ENCODE peak calls at places on chromosomes 5 and 9, in nine cellular contexts. I is NCI-H2107, Y is tibial artery, N is amygdala, J is A549, G is dorsolateral prefrontal cortex, Q is ovary, S is mucosa of descending colon, O is glomerular endothelial cell. R is an unnamed sample.
A peak's percentile ranks its signal among the peaks of the same experiment; 100 is the strongest.

GRCh38 chr9:94160594-94161501 is 76.6 kb downstream of the PTPDC1 start:
- DNase-seq in I (no peak), Y (no peak), N (no peak), J (peak; percentile 39), G (no peak), Q (no peak), S (no peak), O (no peak), R (no peak)

GRCh38 chr9:87556039-87556438 is 58.4 kb downstream of the DAPK1 start:
- DNase-seq in I (no peak), Y (no peak), N (no peak), J (no peak), G (no peak), Q (no peak), S (no peak), O (no peak), R (no peak)

GRCh38 chr5:39314591-39314990 is 49.7 kb downstream of the C9 start:
- DNase-seq in I (no peak), Y (no peak), N (no peak), J (peak; percentile 5), G (no peak), Q (no peak), S (no peak), O (no peak), R (no peak)

GRCh38 chr5:149133795-149134777 is 7.2 kb upstream of the ABLIM3 start:
- DNase-seq in I (no peak), Y (peak; percentile 84), N (no peak), J (peak; percentile 62), G (no peak), Q (no peak), S (no peak), O (no peak), R (no peak)

GRCh38 chr5:139711067-139711851 is 63.1 kb downstream of the CXXC5 start:
- DNase-seq in I (no peak), Y (peak; percentile 89), N (peak; percentile 50), J (peak; percentile 46), G (peak; percentile 74), Q (peak; percentile 25), S (peak; percentile 67), O (no peak), R (peak; percentile 91)

GRCh38 chr5:111068208-111068607 is 3.3 kb upstream of the TSLP start:
- DNase-seq in I (no peak), Y (no peak), N (no peak), J (no peak), G (no peak), Q (no peak), S (no peak), O (no peak), R (no peak)

GRCh38 chr9:111039203-111039907 is 1.1 kb upstream of the LPAR1 start:
- DNase-seq in I (no peak), Y (peak; percentile 67), N (no peak), J (no peak), G (no peak), Q (no peak), S (peak; percentile 71), O (no peak), R (no peak)

GRCh38 chr5:181224390-181225234 is 1.5 kb downstream of the TRIM41 start:
- DNase-seq in I (no peak), Y (peak; percentile 77), N (no peak), J (no peak), G (no peak), Q (no peak), S (peak; percentile 77), O (no peak), R (no peak)

GRCh38 chr9:17063535-17064135 is 71.2 kb upstream of the CNTLN start:
- DNase-seq in I (peak; percentile 52), Y (no peak), N (no peak), J (peak; percentile 69), G (no peak), Q (no peak), S (no peak), O (peak; percentile 18), R (peak; percentile 14)

GRCh38 chr9:92535940-92536850 is at the start of gene ECM2:
- DNase-seq in I (no peak), Y (no peak), N (no peak), J (no peak), G (no peak), Q (no peak), S (no peak), O (no peak), R (no peak)

GRCh38 chr5:125612356-125613149 is 810.7 kb upstream of the GRAMD2B start:
- DNase-seq in I (peak; percentile 74), Y (no peak), N (no peak), J (no peak), G (peak; percentile 35), Q (no peak), S (peak; percentile 26), O (peak; percentile 12), R (peak; percentile 8)

GRCh38 chr5:137761020-137761516 is 6.9 kb upstream of the HNRNPA0 start:
- DNase-seq in I (no peak), Y (no peak), N (no peak), J (peak; percentile 73), G (no peak), Q (no peak), S (no peak), O (no peak), R (no peak)

GRCh38 chr9:123157216-123157615 is 111.2 kb downstream of the STRBP start:
- DNase-seq in I (no peak), Y (no peak), N (no peak), J (no peak), G (no peak), Q (no peak), S (no peak), O (no peak), R (no peak)

GRCh38 chr5:157263586-157264090 is 2.3 kb upstream of the CYFIP2 start:
- DNase-seq in I (no peak), Y (no peak), N (no peak), J (no peak), G (no peak), Q (no peak), S (no peak), O (no peak), R (no peak)

GRCh38 chr9:137454145-137454505 is 5.0 kb downstream of the NSMF start:
- DNase-seq in I (no peak), Y (peak; percentile 84), N (no peak), J (no peak), G (no peak), Q (peak; percentile 49), S (peak; percentile 88), O (no peak), R (no peak)

GRCh38 chr5:5432020-5432707 is 9.7 kb downstream of the ICE1 start:
- DNase-seq in I (no peak), Y (no peak), N (no peak), J (no peak), G (no peak), Q (no peak), S (no peak), O (no peak), R (no peak)

GRCh38 chr5:62340392-62340791 is 34.4 kb downstream of the KIF2A start:
- DNase-seq in I (no peak), Y (no peak), N (no peak), J (peak; percentile 53), G (no peak), Q (no peak), S (no peak), O (no peak), R (no peak)

GRCh38 chr5:96852769-96853168 is 23.5 kb upstream of the ERAP2 start:
- DNase-seq in I (no peak), Y (no peak), N (no peak), J (no peak), G (no peak), Q (no peak), S (no peak), O (no peak), R (no peak)

GRCh38 chr5:174348582-174348981 is 303.1 kb downstream of the NSG2 start:
- DNase-seq in I (no peak), Y (no peak), N (no peak), J (no peak), G (no peak), Q (no peak), S (no peak), O (no peak), R (no peak)

GRCh38 chr5:9268226-9268625 is 277.6 kb downstream of the SEMA5A start:
- DNase-seq in I (no peak), Y (no peak), N (no peak), J (no peak), G (no peak), Q (no peak), S (no peak), O (no peak), R (no peak)

GRCh38 chr9:76090909-76091308 is 200.4 kb downstream of the PCSK5 start:
- DNase-seq in I (no peak), Y (no peak), N (no peak), J (no peak), G (no peak), Q (no peak), S (no peak), O (no peak), R (no peak)

GRCh38 chr9:121593066-121593465 is 58.4 kb upstream of the DAB2IP start:
- DNase-seq in I (no peak), Y (no peak), N (no peak), J (no peak), G (no peak), Q (peak; percentile 20), S (no peak), O (no peak), R (no peak)

GRCh38 chr9:71793386-71794105 is 25.2 kb upstream of the CEMIP2 start:
- DNase-seq in I (no peak), Y (no peak), N (no peak), J (peak; percentile 67), G (no peak), Q (no peak), S (no peak), O (no peak), R (no peak)

GRCh38 chr5:159409801-159410200 is 79.5 kb upstream of the IL12B start:
- DNase-seq in I (no peak), Y (no peak), N (no peak), J (no peak), G (no peak), Q (no peak), S (no peak), O (no peak), R (no peak)

GRCh38 chr9:35923927-35924763 is 14.9 kb downstream of the SPAAR start:
- DNase-seq in I (no peak), Y (no peak), N (no peak), J (peak; percentile 92), G (no peak), Q (peak; percentile 70), S (no peak), O (no peak), R (peak; percentile 53)

GRCh38 chr9:10704720-10705119 is 91.9 kb upstream of the PTPRD start:
- DNase-seq in I (no peak), Y (no peak), N (no peak), J (no peak), G (no peak), Q (no peak), S (no peak), O (no peak), R (no peak)

GRCh38 chr9:13688223-13688989 is 408.9 kb upstream of the MPDZ start:
- DNase-seq in I (no peak), Y (no peak), N (no peak), J (no peak), G (no peak), Q (no peak), S (no peak), O (no peak), R (no peak)

GRCh38 chr9:111186021-111186420 is 144.0 kb downstream of the OR2K2 start:
- DNase-seq in I (no peak), Y (no peak), N (no peak), J (no peak), G (no peak), Q (no peak), S (no peak), O (no peak), R (no peak)

GRCh38 chr9:4299006-4299795 is 667 bp downstream of the GLIS3 start:
- DNase-seq in I (no peak), Y (peak; percentile 72), N (no peak), J (peak; percentile 52), G (no peak), Q (peak; percentile 51), S (peak; percentile 51), O (no peak), R (peak; percentile 32)

GRCh38 chr9:12963537-12963936 is 188.7 kb downstream of the LURAP1L start:
- DNase-seq in I (no peak), Y (no peak), N (no peak), J (no peak), G (no peak), Q (no peak), S (no peak), O (no peak), R (no peak)

GRCh38 chr9:87277346-87277745 is 220.3 kb upstream of the DAPK1 start:
- DNase-seq in I (no peak), Y (no peak), N (no peak), J (no peak), G (no peak), Q (no peak), S (no peak), O (no peak), R (no peak)

R was measured in head of caudate nucleus.